ENCODE peak calls at places on chromosomes 11 and 22, in seven cellular contexts. One of them, this sample, is unnamed. For H3K4me1, the result is how much of the 10 kb centered on the place peaks cover.

GRCh38 chr11:67780056-67780455 is 105.6 kb upstream of the ALDH3B2 start:
- DNase-seq in neuronal stem cell: no peak
- DNase-seq in trophoblast cell: no peak
- DNase-seq in mesendoderm: no peak
- DNase-seq in H9: no peak
- DNase-seq in H1: no peak
- DNase-seq in mesenchymal stem cell: no peak
- DNase-seq in this sample: no peak

GRCh38 chr11:117431436-117431835 is 103.8 kb downstream of the CEP164 start:
- DNase-seq in neuronal stem cell: no peak
- DNase-seq in trophoblast cell: no peak
- DNase-seq in mesendoderm: no peak
- DNase-seq in H9: no peak
- DNase-seq in H1: no peak
- DNase-seq in mesenchymal stem cell: no peak
- DNase-seq in this sample: no peak

GRCh38 chr22:35552186-35552842 is 11.7 kb downstream of the RASD2 start:
- DNase-seq in neuronal stem cell: peak
- DNase-seq in trophoblast cell: no peak
- DNase-seq in mesendoderm: peak
- DNase-seq in H9: peak
- DNase-seq in H1: peak
- DNase-seq in mesenchymal stem cell: peak
- DNase-seq in this sample: no peak

GRCh38 chr11:100543386-100543785 is 143.7 kb upstream of the ARHGAP42 start:
- DNase-seq in neuronal stem cell: no peak
- DNase-seq in trophoblast cell: no peak
- DNase-seq in mesendoderm: no peak
- DNase-seq in H9: no peak
- DNase-seq in H1: no peak
- DNase-seq in mesenchymal stem cell: no peak
- DNase-seq in this sample: no peak

GRCh38 chr11:117610045-117610444 is 187.0 kb downstream of the DSCAML1 start:
- DNase-seq in neuronal stem cell: no peak
- DNase-seq in trophoblast cell: no peak
- DNase-seq in mesendoderm: no peak
- DNase-seq in H9: no peak
- DNase-seq in H1: no peak
- DNase-seq in mesenchymal stem cell: no peak
- DNase-seq in this sample: peak

GRCh38 chr11:77993902-77994301 is 566 bp downstream of the INTS4 start:
- DNase-seq in neuronal stem cell: no peak
- DNase-seq in trophoblast cell: no peak
- DNase-seq in mesendoderm: peak
- DNase-seq in H9: no peak
- DNase-seq in H1: no peak
- DNase-seq in mesenchymal stem cell: no peak
- DNase-seq in this sample: no peak

GRCh38 chr11:106467486-106467885 is 390.0 kb downstream of the AASDHPPT start:
- DNase-seq in neuronal stem cell: no peak
- DNase-seq in trophoblast cell: no peak
- DNase-seq in mesendoderm: no peak
- DNase-seq in H9: no peak
- DNase-seq in H1: no peak
- DNase-seq in mesenchymal stem cell: no peak
- DNase-seq in this sample: no peak

GRCh38 chr22:19625331-19626041 is 88.8 kb upstream of the SEPTIN5 start:
- DNase-seq in neuronal stem cell: no peak
- DNase-seq in trophoblast cell: no peak
- DNase-seq in mesendoderm: no peak
- DNase-seq in H9: no peak
- DNase-seq in H1: no peak
- DNase-seq in mesenchymal stem cell: no peak
- DNase-seq in this sample: no peak

GRCh38 chr11:75946531-75947530 is 131.8 kb downstream of the UVRAG start:
- DNase-seq in neuronal stem cell: no peak
- DNase-seq in trophoblast cell: peak
- DNase-seq in mesendoderm: peak
- DNase-seq in H9: peak
- DNase-seq in H1: no peak
- DNase-seq in mesenchymal stem cell: peak
- DNase-seq in this sample: peak

GRCh38 chr11:82906931-82907330 is 5.4 kb downstream of the DDIAS start:
- DNase-seq in neuronal stem cell: no peak
- DNase-seq in trophoblast cell: no peak
- DNase-seq in mesendoderm: no peak
- DNase-seq in H9: no peak
- DNase-seq in H1: no peak
- DNase-seq in mesenchymal stem cell: no peak
- DNase-seq in this sample: no peak

GRCh38 chr11:115173136-115173535 is 331.1 kb downstream of the CADM1 start:
- DNase-seq in neuronal stem cell: no peak
- DNase-seq in trophoblast cell: no peak
- DNase-seq in mesendoderm: no peak
- DNase-seq in H9: no peak
- DNase-seq in H1: no peak
- DNase-seq in mesenchymal stem cell: no peak
- DNase-seq in this sample: no peak

GRCh38 chr11:125171974-125172373 is 7.4 kb downstream of the PKNOX2 start:
- DNase-seq in neuronal stem cell: no peak
- DNase-seq in trophoblast cell: no peak
- DNase-seq in mesendoderm: no peak
- DNase-seq in H9: no peak
- DNase-seq in H1: no peak
- DNase-seq in mesenchymal stem cell: no peak
- DNase-seq in this sample: no peak

GRCh38 chr11:61536676-61537270 is 28.2 kb downstream of the LRRC10B start:
- DNase-seq in neuronal stem cell: no peak
- DNase-seq in trophoblast cell: peak
- DNase-seq in mesendoderm: peak
- DNase-seq in H9: no peak
- DNase-seq in H1: no peak
- DNase-seq in mesenchymal stem cell: no peak
- DNase-seq in this sample: no peak

GRCh38 chr11:18731949-18732821 is 6.2 kb upstream of the IGSF22 start:
- DNase-seq in neuronal stem cell: peak
- DNase-seq in trophoblast cell: peak
- DNase-seq in mesendoderm: peak
- DNase-seq in H9: peak
- DNase-seq in H1: peak
- DNase-seq in mesenchymal stem cell: peak
- DNase-seq in this sample: peak

GRCh38 chr11:115696472-115697011 is 192.3 kb upstream of the CADM1 start:
- DNase-seq in neuronal stem cell: no peak
- DNase-seq in trophoblast cell: no peak
- DNase-seq in mesendoderm: no peak
- DNase-seq in H9: no peak
- DNase-seq in H1: no peak
- DNase-seq in mesenchymal stem cell: no peak
- DNase-seq in this sample: no peak

GRCh38 chr11:69010964-69011623 is 2.0 kb downstream of the MRGPRF start:
- DNase-seq in neuronal stem cell: peak
- DNase-seq in trophoblast cell: no peak
- DNase-seq in mesendoderm: peak
- DNase-seq in H9: peak
- DNase-seq in H1: peak
- DNase-seq in mesenchymal stem cell: peak
- DNase-seq in this sample: peak

GRCh38 chr11:92893276-92893675 is 76.2 kb upstream of the MTNR1B start:
- DNase-seq in neuronal stem cell: no peak
- DNase-seq in trophoblast cell: no peak
- DNase-seq in mesendoderm: no peak
- DNase-seq in H9: no peak
- DNase-seq in H1: no peak
- DNase-seq in mesenchymal stem cell: no peak
- DNase-seq in this sample: no peak

GRCh38 chr11:74926304-74927030 is 22.4 kb downstream of the XRRA1 start:
- DNase-seq in neuronal stem cell: no peak
- DNase-seq in trophoblast cell: no peak
- DNase-seq in mesendoderm: no peak
- DNase-seq in H9: no peak
- DNase-seq in H1: no peak
- DNase-seq in mesenchymal stem cell: peak
- DNase-seq in this sample: peak

GRCh38 chr11:82682003-82682751 is 51.5 kb downstream of the FAM181B start:
- DNase-seq in neuronal stem cell: peak
- DNase-seq in trophoblast cell: peak
- DNase-seq in mesendoderm: peak
- DNase-seq in H9: peak
- DNase-seq in H1: no peak
- DNase-seq in mesenchymal stem cell: peak
- DNase-seq in this sample: peak

GRCh38 chr22:45455621-45456020 is 42.1 kb downstream of the RIBC2 start:
- DNase-seq in neuronal stem cell: no peak
- DNase-seq in trophoblast cell: no peak
- DNase-seq in mesendoderm: no peak
- DNase-seq in H9: no peak
- DNase-seq in H1: no peak
- DNase-seq in mesenchymal stem cell: no peak
- DNase-seq in this sample: no peak

GRCh38 chr22:38170469-38170868 is 11.2 kb downstream of the PLA2G6 start:
- DNase-seq in neuronal stem cell: no peak
- DNase-seq in trophoblast cell: no peak
- DNase-seq in mesendoderm: no peak
- DNase-seq in H9: no peak
- DNase-seq in H1: no peak
- DNase-seq in mesenchymal stem cell: no peak
- DNase-seq in this sample: no peak

GRCh38 chr22:38173156-38173906 is 8.3 kb downstream of the PLA2G6 start:
- DNase-seq in neuronal stem cell: no peak
- DNase-seq in trophoblast cell: no peak
- DNase-seq in mesendoderm: no peak
- DNase-seq in H9: no peak
- DNase-seq in H1: no peak
- DNase-seq in mesenchymal stem cell: no peak
- DNase-seq in this sample: no peak

GRCh38 chr22:38172489-38173155 is 9.0 kb downstream of the PLA2G6 start:
- DNase-seq in neuronal stem cell: no peak
- DNase-seq in trophoblast cell: no peak
- DNase-seq in mesendoderm: no peak
- DNase-seq in H9: no peak
- DNase-seq in H1: no peak
- DNase-seq in mesenchymal stem cell: no peak
- DNase-seq in this sample: peak

GRCh38 chr22:38174626-38175025 is 7.0 kb downstream of the PLA2G6 start:
- DNase-seq in neuronal stem cell: no peak
- DNase-seq in trophoblast cell: no peak
- DNase-seq in mesendoderm: no peak
- DNase-seq in H9: no peak
- DNase-seq in H1: no peak
- DNase-seq in mesenchymal stem cell: no peak
- DNase-seq in this sample: no peak

DNA sequence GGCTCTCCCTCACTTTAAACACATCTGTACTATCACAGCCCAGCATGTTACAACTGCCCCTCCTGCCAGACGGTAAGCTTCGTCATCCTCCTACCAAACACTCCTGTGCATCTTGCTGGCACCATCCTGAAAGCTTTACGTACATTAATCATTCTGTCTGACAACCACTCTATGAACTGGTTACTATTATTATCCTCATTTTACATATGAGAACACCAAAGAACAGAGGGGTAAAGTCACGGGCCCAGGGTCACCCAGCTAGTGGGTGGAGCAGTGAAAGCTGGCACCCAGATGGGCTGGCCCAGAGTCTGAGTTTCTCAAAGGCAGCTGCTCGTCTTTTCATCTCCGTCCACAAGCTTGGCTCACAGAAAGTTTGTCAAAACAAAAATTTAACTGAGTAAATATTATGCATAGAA is 9.6 kb downstream of the PLA2G6 start:
- DNase-seq in neuronal stem cell: no peak
- DNase-seq in trophoblast cell: no peak
- DNase-seq in mesendoderm: no peak
- DNase-seq in H9: no peak
- DNase-seq in H1: no peak
- DNase-seq in mesenchymal stem cell: no peak
- DNase-seq in this sample: peak
- H3K4me1 ChIP-seq in neuronal stem cell: under half
- H3K4me1 ChIP-seq in trophoblast cell: under half
- H3K4me1 ChIP-seq in mesendoderm: under half
- H3K4me1 ChIP-seq in H9: under half
- H3K4me1 ChIP-seq in H1: under half
- H3K4me1 ChIP-seq in mesenchymal stem cell: under half
- H3K4me1 ChIP-seq in this sample: under half

GRCh38 chr11:123995119-123995518 is at the start of gene OR10G6:
- DNase-seq in neuronal stem cell: no peak
- DNase-seq in trophoblast cell: no peak
- DNase-seq in mesendoderm: no peak
- DNase-seq in H9: no peak
- DNase-seq in H1: no peak
- DNase-seq in mesenchymal stem cell: no peak
- DNase-seq in this sample: no peak
- H2AK5ac ChIP-seq in neuronal stem cell: no peak
- H2AK5ac ChIP-seq in trophoblast cell: no peak
- H2AK5ac ChIP-seq in mesendoderm: no peak
- H2AK5ac ChIP-seq in H9: no peak
- H2AK5ac ChIP-seq in H1: no peak
- H2AK5ac ChIP-seq in mesenchymal stem cell: no peak
- H2AK5ac ChIP-seq in this sample: no peak

GRCh38 chr22:39932166-39932565 is 28.0 kb upstream of the TMA7B start:
- DNase-seq in neuronal stem cell: no peak
- DNase-seq in trophoblast cell: no peak
- DNase-seq in mesendoderm: no peak
- DNase-seq in H9: no peak
- DNase-seq in H1: no peak
- DNase-seq in mesenchymal stem cell: no peak
- DNase-seq in this sample: no peak
- H3K4me1 ChIP-seq in neuronal stem cell: under half
- H3K4me1 ChIP-seq in trophoblast cell: under half
- H3K4me1 ChIP-seq in mesendoderm: under half
- H3K4me1 ChIP-seq in H9: under half
- H3K4me1 ChIP-seq in H1: under half
- H3K4me1 ChIP-seq in mesenchymal stem cell: under half
- H3K4me1 ChIP-seq in this sample: under half

GRCh38 chr11:102545701-102546100 is 15.2 kb upstream of the MMP7 start:
- DNase-seq in neuronal stem cell: no peak
- DNase-seq in trophoblast cell: no peak
- DNase-seq in mesendoderm: no peak
- DNase-seq in H9: no peak
- DNase-seq in H1: no peak
- DNase-seq in mesenchymal stem cell: no peak
- DNase-seq in this sample: no peak
- H2AK5ac ChIP-seq in neuronal stem cell: no peak
- H2AK5ac ChIP-seq in trophoblast cell: no peak
- H2AK5ac ChIP-seq in mesendoderm: no peak
- H2AK5ac ChIP-seq in H9: no peak
- H2AK5ac ChIP-seq in H1: no peak
- H2AK5ac ChIP-seq in mesenchymal stem cell: no peak
- H2AK5ac ChIP-seq in this sample: no peak